ENCODE peak calls at places on chromosomes 16 and 17, in eight cellular contexts. M is GM12878, C is upper lobe of left lung, Z is sigmoid colon, Q is mammary epithelial cell, G is psoas muscle, T is GM23248, P is heart left ventricle. E is an unnamed sample.
A peak's percentile ranks its signal among the peaks of the same experiment; 100 is the strongest.

GRCh38 chr17:28371245-28372202 is at the start of gene SARM1:
- DNase-seq in Q (peak; percentile 27), C (peak; percentile 67), G (peak; percentile 86), P (peak; percentile 93), T (peak; percentile 88), Z (peak; percentile 95), M (peak; percentile 63), E (peak; percentile 20)

GRCh38 chr16:49675417-49675816 is 180.5 kb downstream of the ZNF423 start:
- DNase-seq in M (no peak), P (no peak), Z (no peak), Q (no peak), G (no peak), C (no peak), T (peak; percentile 16), E (no peak)

GRCh38 chr16:57166951-57167350 is 18.9 kb downstream of the PSME3IP1 start:
- DNase-seq in G (no peak), Q (peak; percentile 17), P (no peak), C (peak; percentile 81), M (no peak), T (peak; percentile 45), Z (peak; percentile 53), E (no peak)

GRCh38 chr16:74117798-74118197 is 178.8 kb upstream of the PSMD7 start:
- DNase-seq in C (no peak), G (no peak), M (no peak), P (no peak), T (no peak), Q (no peak), Z (no peak), E (no peak)

GRCh38 chr16:90019543-90020259 is 445 bp upstream of the DBNDD1 start:
- DNase-seq in Q (no peak), Z (no peak), C (peak; percentile 38), P (peak; percentile 64), T (peak; percentile 80), M (no peak), G (peak; percentile 45), E (no peak)

GRCh38 chr16:68083861-68084503 is 1.2 kb upstream of the NFATC3 start:
- DNase-seq in Q (no peak), M (no peak), Z (peak; percentile 76), G (no peak), C (no peak), T (peak; percentile 49), P (no peak), E (no peak)

GRCh38 chr16:13997526-13997925 is 73.6 kb upstream of the MRTFB start:
- DNase-seq in T (no peak), Q (no peak), C (no peak), Z (no peak), M (no peak), G (no peak), P (no peak), E (no peak)

GRCh38 chr16:49459953-49460735 is 86.5 kb downstream of the C16orf78 start:
- DNase-seq in Z (peak; percentile 7), Q (no peak), G (no peak), P (no peak), T (no peak), C (no peak), M (no peak), E (no peak)

GRCh38 chr17:63275318-63275967 is 170.7 kb downstream of the CYB561 start:
- DNase-seq in Q (peak; percentile 97), T (peak; percentile 98), P (no peak), Z (no peak), M (no peak), G (no peak), C (no peak), E (no peak)

GRCh38 chr17:18129041-18129502 is 20.5 kb downstream of the MYO15A start:
- DNase-seq in M (no peak), Z (no peak), C (peak; percentile 90), P (no peak), Q (peak; percentile 71), G (no peak), T (peak; percentile 51), E (no peak)

GRCh38 chr16:85610059-85610445 is 3.1 kb upstream of the GSE1 start:
- DNase-seq in P (no peak), Z (no peak), Q (no peak), M (no peak), T (no peak), C (no peak), G (no peak), E (no peak)

GRCh38 chr17:45170976-45171337 is 9.3 kb downstream of the HEXIM2 start:
- DNase-seq in T (peak; percentile 96), Q (peak; percentile 99), Z (peak; percentile 91), P (peak; percentile 72), G (peak; percentile 80), C (peak; percentile 55), M (no peak), E (no peak)

GRCh38 chr17:77315551-77316190 is 174.9 kb downstream of the SEC14L1 start:
- DNase-seq in P (peak; percentile 60), C (peak; percentile 72), G (no peak), M (no peak), Z (peak; percentile 70), Q (no peak), T (no peak), E (no peak)

GRCh38 chr17:6495450-6496115 is 51.3 kb downstream of the PIMREG start:
- DNase-seq in Q (no peak), M (no peak), G (no peak), Z (peak; percentile 27), T (no peak), C (peak; percentile 10), P (no peak), E (no peak)
- H3K27ac ChIP-seq in Q (no peak overlapping the region), M (no peak overlapping the region), G (no peak overlapping the region), Z (no peak overlapping the region), T (no peak overlapping the region), C (no peak overlapping the region), P (no peak overlapping the region), E (no peak overlapping the region)

DNA sequence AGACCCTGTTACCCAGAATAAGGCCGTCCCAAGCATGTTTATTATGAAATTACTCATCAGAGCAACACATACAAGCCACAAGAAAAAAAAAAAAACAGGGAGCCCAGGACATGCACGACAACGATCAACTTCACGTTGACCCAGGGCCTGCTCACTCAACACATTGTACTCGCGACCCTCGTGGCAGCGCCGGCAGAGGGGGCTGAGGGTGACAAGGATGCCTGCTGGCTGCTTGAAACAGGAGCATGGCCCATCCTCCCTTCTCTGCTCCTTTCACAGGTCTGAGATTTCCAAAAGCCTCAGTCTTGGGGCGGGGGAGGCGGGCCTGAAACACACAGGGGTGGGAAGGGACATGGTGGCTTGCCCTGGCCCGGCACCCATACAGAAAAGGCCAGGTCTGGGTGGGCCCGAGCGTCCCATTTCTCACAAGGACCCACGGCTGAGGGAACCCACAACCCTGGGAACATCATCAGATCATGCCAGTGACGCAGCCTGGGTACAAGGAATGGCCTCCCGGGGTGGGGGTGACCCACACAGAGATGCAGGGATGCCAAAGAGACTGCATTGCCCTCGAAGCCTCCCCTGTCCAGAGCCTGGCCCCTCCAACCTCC is 21.1 kb upstream of the C16orf95 start:
- DNase-seq in Q (no peak), C (no peak), Z (no peak), P (peak; percentile 38), T (no peak), G (no peak), M (no peak), E (no peak)
- H3K36me3 ChIP-seq in Q (peaks cover 18% of the 10 kb centered on the region), C (peaks cover 11% of the 10 kb centered on the region), Z (peaks cover 60% of the 10 kb centered on the region), P (peaks cover 85% of the 10 kb centered on the region), T (peaks cover 7% of the 10 kb centered on the region), G (peaks cover 5% of the 10 kb centered on the region), M (peaks cover 25% of the 10 kb centered on the region), E (no peaks in the 10 kb centered on the region)

GRCh38 chr17:1906622-1907021 is 76.8 kb downstream of the RPA1 start:
- DNase-seq in Q (no peak), Z (no peak), P (no peak), C (no peak), G (no peak), T (peak; percentile 7), M (no peak), E (no peak)

GRCh38 chr17:1907216-1907631 is 77.4 kb downstream of the RPA1 start:
- DNase-seq in Q (no peak), P (no peak), M (no peak), Z (no peak), G (peak; percentile 30), C (no peak), T (no peak), E (no peak)

GRCh38 chr17:1905190-1905919 is 75.5 kb downstream of the RPA1 start:
- DNase-seq in Q (no peak), M (no peak), C (no peak), T (peak; percentile 16), P (no peak), Z (no peak), G (no peak), E (no peak)

GRCh38 chr17:1907818-1908698 is 78.3 kb downstream of the RPA1 start:
- DNase-seq in Z (no peak), T (peak; percentile 75), Q (no peak), M (no peak), P (no peak), G (peak; percentile 27), C (no peak), E (no peak)

DNA sequence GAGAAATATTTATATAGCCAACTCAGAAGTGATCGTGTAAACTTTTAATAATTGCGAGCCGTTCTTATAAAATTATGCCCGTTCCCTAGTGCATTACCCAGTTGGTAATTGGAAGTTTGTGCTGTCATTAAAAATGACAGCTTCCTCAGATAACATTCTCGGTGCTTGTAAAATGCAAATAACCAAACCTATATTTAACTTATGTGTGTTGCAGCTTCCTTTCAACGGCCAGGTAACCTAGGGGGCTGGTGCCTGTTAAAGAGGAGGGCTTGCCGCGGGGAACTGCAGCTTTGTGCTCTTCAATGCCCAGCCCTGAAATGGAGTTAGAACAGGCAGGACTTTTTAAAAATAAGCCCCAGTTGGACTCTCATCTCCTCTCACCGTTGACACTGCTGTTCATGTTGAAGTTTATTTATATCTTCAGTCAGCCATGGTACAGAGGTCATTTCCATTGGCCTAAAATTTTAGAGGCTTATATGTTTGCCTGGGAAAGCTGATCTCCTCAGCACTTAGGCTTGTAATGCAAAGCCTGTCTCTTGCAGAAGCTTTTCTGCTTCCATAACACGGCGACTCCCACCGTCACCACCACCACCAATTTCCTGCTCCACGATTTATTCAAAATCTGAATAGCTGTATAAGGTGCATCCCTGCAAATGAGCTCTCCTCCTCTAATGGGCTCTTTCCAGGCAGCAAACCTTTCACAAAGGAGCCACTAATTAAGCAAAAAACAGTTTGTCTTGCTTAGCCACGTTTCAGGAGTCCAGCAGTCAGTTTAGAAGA is 74.7 kb downstream of the RPA1 start:
- DNase-seq in G (no peak), M (peak; percentile 7), T (no peak), Q (no peak), C (no peak), Z (no peak), P (no peak), E (no peak)
- H3K4me3 ChIP-seq in G (peak overlapping the region; percentile 34), M (peak overlapping the region; percentile 31), T (no peak overlapping the region), Q (no peak overlapping the region), C (no peak overlapping the region), Z (no peak overlapping the region), P (no peak overlapping the region), E (no peak overlapping the region)

DNA sequence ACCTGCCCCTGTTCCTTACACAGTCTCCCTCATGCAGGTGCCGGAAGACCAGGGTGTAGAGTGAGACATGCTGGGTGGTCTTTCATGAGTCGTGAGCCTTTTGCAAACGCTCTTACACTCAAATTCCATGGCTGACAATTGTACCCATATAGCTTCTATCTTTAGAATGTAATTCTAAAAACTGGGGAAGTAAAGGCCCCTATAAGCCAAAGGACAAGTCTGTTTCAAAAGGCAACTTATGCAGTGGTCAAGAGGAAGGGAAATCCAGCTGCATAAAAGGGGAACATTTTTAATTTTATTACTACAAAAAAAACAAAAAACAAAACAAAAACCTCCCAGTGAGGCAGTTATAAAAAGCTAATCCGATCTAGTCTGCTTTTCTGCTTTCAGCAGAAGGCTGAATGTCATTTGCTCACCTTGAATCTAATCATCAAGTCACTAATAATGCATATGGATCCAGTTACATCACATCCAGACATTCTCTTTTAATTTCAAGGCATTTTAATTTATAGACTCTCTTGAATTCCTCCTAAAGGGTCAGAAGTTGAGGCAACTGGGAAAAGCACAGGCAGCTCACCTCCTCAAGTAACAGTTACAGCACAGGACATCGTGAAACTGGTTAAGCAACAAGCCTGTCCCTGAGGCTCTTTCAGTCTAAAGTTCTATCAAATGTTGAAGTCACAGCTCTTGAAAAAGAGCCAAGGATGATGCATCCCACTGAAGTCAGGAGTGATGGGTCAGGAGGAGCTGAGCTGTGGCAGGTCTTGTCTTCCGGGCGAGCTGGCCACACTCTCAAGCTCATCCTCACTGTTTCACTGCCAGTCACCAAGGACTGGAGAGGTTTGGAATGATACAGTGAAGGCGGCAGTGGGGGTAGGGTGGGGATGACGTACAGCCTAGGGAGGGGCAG is 99.7 kb downstream of the VPS53 start:
- DNase-seq in C (no peak), G (no peak), T (peak; percentile 80), Q (peak; percentile 95), Z (no peak), P (no peak), M (no peak), E (no peak)
- H3K27ac ChIP-seq in C (no peak overlapping the region), G (no peak overlapping the region), T (peak overlapping the region; percentile 50), Q (peak overlapping the region; percentile 25), Z (peak overlapping the region; percentile 19), P (no peak overlapping the region), M (no peak overlapping the region), E (no peak overlapping the region)